ENCODE peak calls at places on chromosome 14, in four cellular contexts. One of them, this sample, is unnamed. For H3K27me3, the result is how much of the 10 kb centered on the place peaks cover.

GRCh38 chr14:100715332-100715731 is 11.4 kb upstream of the DLK1 start:
- DNase-seq in hepatocyte: no peak
- DNase-seq in CD8-positive, alpha-beta T cell: no peak
- DNase-seq in CD4-positive, CD25-positive, alpha-beta regulatory T cell: no peak
- DNase-seq in this sample: no peak

GRCh38 chr14:84988391-84988790 is 541.6 kb upstream of the FLRT2 start:
- DNase-seq in CD4-positive, CD25-positive, alpha-beta regulatory T cell: no peak
- DNase-seq in CD8-positive, alpha-beta T cell: no peak
- DNase-seq in hepatocyte: no peak
- DNase-seq in this sample: no peak

GRCh38 chr14:56237398-56237797 is 119.2 kb downstream of the PELI2 start:
- DNase-seq in CD4-positive, CD25-positive, alpha-beta regulatory T cell: no peak
- DNase-seq in CD8-positive, alpha-beta T cell: no peak
- DNase-seq in hepatocyte: no peak
- DNase-seq in this sample: no peak

GRCh38 chr14:100471451-100472093 is 115.6 kb downstream of the BEGAIN start:
- DNase-seq in CD8-positive, alpha-beta T cell: no peak
- DNase-seq in CD4-positive, CD25-positive, alpha-beta regulatory T cell: no peak
- DNase-seq in hepatocyte: no peak
- DNase-seq in this sample: no peak

GRCh38 chr14:101683365-101683764 is 78.1 kb upstream of the PPP2R5C start:
- DNase-seq in CD8-positive, alpha-beta T cell: no peak
- DNase-seq in CD4-positive, CD25-positive, alpha-beta regulatory T cell: no peak
- DNase-seq in hepatocyte: no peak
- DNase-seq in this sample: no peak

GRCh38 chr14:100135784-100136183 is 23.7 kb downstream of the DEGS2 start:
- DNase-seq in CD4-positive, CD25-positive, alpha-beta regulatory T cell: no peak
- DNase-seq in hepatocyte: no peak
- DNase-seq in CD8-positive, alpha-beta T cell: no peak
- DNase-seq in this sample: no peak

GRCh38 chr14:105487986-105488777 is 1.5 kb downstream of the CRIP1 start:
- DNase-seq in CD4-positive, CD25-positive, alpha-beta regulatory T cell: peak
- DNase-seq in CD8-positive, alpha-beta T cell: peak
- DNase-seq in hepatocyte: no peak
- DNase-seq in this sample: no peak

GRCh38 chr14:31312934-31313333 is 105.3 kb upstream of the HECTD1 start:
- DNase-seq in CD8-positive, alpha-beta T cell: no peak
- DNase-seq in hepatocyte: no peak
- DNase-seq in CD4-positive, CD25-positive, alpha-beta regulatory T cell: no peak
- DNase-seq in this sample: no peak

GRCh38 chr14:104036250-104036649 is 49.2 kb upstream of the ASPG start:
- DNase-seq in CD4-positive, CD25-positive, alpha-beta regulatory T cell: no peak
- DNase-seq in CD8-positive, alpha-beta T cell: no peak
- DNase-seq in hepatocyte: no peak
- DNase-seq in this sample: no peak

GRCh38 chr14:61646366-61647101 is 48.8 kb upstream of the HIF1A start:
- DNase-seq in CD8-positive, alpha-beta T cell: no peak
- DNase-seq in CD4-positive, CD25-positive, alpha-beta regulatory T cell: no peak
- DNase-seq in hepatocyte: no peak
- DNase-seq in this sample: peak

GRCh38 chr14:21066882-21067502 is 3.1 kb upstream of the ARHGEF40 start:
- DNase-seq in CD4-positive, CD25-positive, alpha-beta regulatory T cell: peak
- DNase-seq in hepatocyte: no peak
- DNase-seq in CD8-positive, alpha-beta T cell: no peak
- DNase-seq in this sample: no peak

GRCh38 chr14:52473557-52473956 is 78.7 kb downstream of the TXNDC16 start:
- DNase-seq in CD4-positive, CD25-positive, alpha-beta regulatory T cell: peak
- DNase-seq in hepatocyte: peak
- DNase-seq in CD8-positive, alpha-beta T cell: no peak
- DNase-seq in this sample: no peak

GRCh38 chr14:77738559-77739250 is 22.3 kb downstream of the SNW1 start:
- DNase-seq in CD4-positive, CD25-positive, alpha-beta regulatory T cell: no peak
- DNase-seq in CD8-positive, alpha-beta T cell: no peak
- DNase-seq in hepatocyte: no peak
- DNase-seq in this sample: no peak

GRCh38 chr14:72291908-72292688 is 359.9 kb downstream of the RGS6 start:
- DNase-seq in hepatocyte: peak
- DNase-seq in CD4-positive, CD25-positive, alpha-beta regulatory T cell: peak
- DNase-seq in CD8-positive, alpha-beta T cell: no peak
- DNase-seq in this sample: peak

GRCh38 chr14:78970677-78971076 is 800.5 kb downstream of the NRXN3 start:
- DNase-seq in CD4-positive, CD25-positive, alpha-beta regulatory T cell: no peak
- DNase-seq in hepatocyte: no peak
- DNase-seq in CD8-positive, alpha-beta T cell: no peak
- DNase-seq in this sample: no peak

DNA sequence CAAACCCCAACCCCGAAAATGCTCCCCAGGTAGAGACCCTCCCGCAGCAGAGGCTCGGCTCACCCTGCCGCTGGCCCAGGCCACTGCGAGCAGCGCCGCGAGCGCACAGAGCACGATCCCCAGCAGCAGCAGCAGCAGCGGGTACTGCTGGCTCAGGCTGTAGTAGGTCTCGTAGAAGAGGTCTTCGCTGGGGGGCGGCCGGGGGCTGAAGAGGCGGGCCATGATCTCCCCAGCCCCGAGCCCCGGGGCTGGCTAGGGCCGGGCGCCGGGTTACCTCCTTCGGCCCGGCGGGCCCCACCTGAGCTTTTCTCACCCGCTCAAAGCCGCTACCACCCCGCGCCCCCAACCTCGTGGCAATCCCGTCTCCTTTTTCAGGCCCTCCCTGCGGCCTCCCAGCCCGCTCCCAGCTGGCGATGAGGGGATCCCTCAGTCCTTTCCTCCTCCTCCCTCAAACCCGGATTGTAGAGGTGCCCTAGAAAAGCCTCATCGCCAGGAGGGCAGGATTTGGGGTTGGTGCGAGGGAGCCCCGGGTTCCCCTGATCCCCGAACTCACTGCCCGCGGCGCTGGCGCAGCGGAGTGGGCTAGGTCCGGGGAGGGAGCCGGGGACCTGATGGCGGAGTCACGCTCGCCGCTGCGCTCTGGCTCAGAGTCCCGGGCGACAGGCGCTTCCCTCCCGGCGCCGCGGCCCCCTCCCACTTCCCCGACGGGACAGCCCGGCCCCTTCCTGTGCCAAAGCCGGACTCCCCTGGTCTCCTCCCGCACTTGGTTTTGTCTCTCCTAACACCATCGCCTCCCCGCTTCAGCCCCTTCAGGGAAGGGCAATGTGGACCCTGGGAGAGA is at the start of gene ADCY4:
- DNase-seq in CD8-positive, alpha-beta T cell: no peak
- DNase-seq in hepatocyte: no peak
- DNase-seq in CD4-positive, CD25-positive, alpha-beta regulatory T cell: peak
- DNase-seq in this sample: peak
- H3K27me3 ChIP-seq in CD8-positive, alpha-beta T cell: under half
- H3K27me3 ChIP-seq in hepatocyte: under half
- H3K27me3 ChIP-seq in CD4-positive, CD25-positive, alpha-beta regulatory T cell: under half
- H3K27me3 ChIP-seq in this sample: half or more

GRCh38 chr14:24325963-24326362 is 8.9 kb downstream of the ADCY4 start:
- DNase-seq in hepatocyte: no peak
- DNase-seq in CD8-positive, alpha-beta T cell: no peak
- DNase-seq in CD4-positive, CD25-positive, alpha-beta regulatory T cell: no peak
- DNase-seq in this sample: no peak

GRCh38 chr14:24325131-24325530 is 9.7 kb downstream of the ADCY4 start:
- DNase-seq in CD4-positive, CD25-positive, alpha-beta regulatory T cell: no peak
- DNase-seq in CD8-positive, alpha-beta T cell: no peak
- DNase-seq in hepatocyte: no peak
- DNase-seq in this sample: no peak

GRCh38 chr14:24329073-24329663 is 5.7 kb downstream of the ADCY4 start:
- DNase-seq in CD8-positive, alpha-beta T cell: no peak
- DNase-seq in hepatocyte: no peak
- DNase-seq in CD4-positive, CD25-positive, alpha-beta regulatory T cell: no peak
- DNase-seq in this sample: no peak

GRCh38 chr14:24329736-24330135 is 5.1 kb downstream of the ADCY4 start:
- DNase-seq in hepatocyte: no peak
- DNase-seq in CD4-positive, CD25-positive, alpha-beta regulatory T cell: no peak
- DNase-seq in CD8-positive, alpha-beta T cell: peak
- DNase-seq in this sample: no peak

DNA sequence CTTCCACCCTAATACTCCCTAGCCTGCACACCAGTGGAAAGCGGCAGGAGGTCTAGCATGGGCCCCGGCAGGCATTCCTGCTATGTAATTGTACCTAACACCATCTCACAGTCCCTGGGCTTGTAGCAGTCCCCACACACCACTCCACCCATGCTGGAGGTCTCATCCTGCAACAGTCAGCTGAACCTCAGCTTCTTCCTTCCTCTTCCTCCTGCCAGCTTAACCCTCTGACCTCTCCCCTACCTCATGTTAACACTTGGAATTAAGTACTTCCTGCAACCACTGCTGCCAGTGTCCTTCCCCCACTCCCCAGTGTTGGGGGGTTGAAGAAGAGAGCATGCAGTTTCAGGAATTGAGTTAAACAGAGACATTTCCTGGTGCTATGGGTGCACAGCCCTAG is 7.6 kb downstream of the ADCY4 start:
- DNase-seq in CD4-positive, CD25-positive, alpha-beta regulatory T cell: no peak
- DNase-seq in CD8-positive, alpha-beta T cell: no peak
- DNase-seq in hepatocyte: no peak
- DNase-seq in this sample: no peak
- H3K27me3 ChIP-seq in CD4-positive, CD25-positive, alpha-beta regulatory T cell: under half
- H3K27me3 ChIP-seq in CD8-positive, alpha-beta T cell: under half
- H3K27me3 ChIP-seq in hepatocyte: under half
- H3K27me3 ChIP-seq in this sample: under half

GRCh38 chr14:38209572-38210159 is 2.0 kb downstream of the SSTR1 start:
- DNase-seq in CD8-positive, alpha-beta T cell: no peak
- DNase-seq in hepatocyte: no peak
- DNase-seq in CD4-positive, CD25-positive, alpha-beta regulatory T cell: no peak
- DNase-seq in this sample: no peak
- H3K27me3 ChIP-seq in CD8-positive, alpha-beta T cell: under half
- H3K27me3 ChIP-seq in hepatocyte: under half
- H3K27me3 ChIP-seq in CD4-positive, CD25-positive, alpha-beta regulatory T cell: under half
- H3K27me3 ChIP-seq in this sample: half or more

DNA sequence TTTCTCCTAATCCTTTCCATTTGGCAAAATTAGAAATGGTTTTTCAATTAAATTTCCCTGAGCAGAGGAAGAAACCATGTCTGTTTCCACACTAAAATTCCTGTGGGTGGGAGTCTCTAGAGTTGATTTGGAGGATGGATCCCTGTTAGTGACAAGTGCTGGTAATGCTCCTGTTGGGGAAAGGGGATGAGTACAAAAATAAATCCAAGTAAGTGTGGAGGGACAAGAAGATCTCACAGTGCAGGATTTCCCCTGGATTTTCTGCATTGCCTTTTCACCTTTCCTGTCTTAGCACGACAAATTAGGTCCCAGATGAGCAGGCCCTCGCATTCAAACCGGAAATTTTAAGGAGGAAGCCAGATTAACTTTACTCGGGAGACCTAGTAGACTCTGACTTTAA is 107.5 kb downstream of the DAD1 start:
- DNase-seq in CD8-positive, alpha-beta T cell: no peak
- DNase-seq in CD4-positive, CD25-positive, alpha-beta regulatory T cell: no peak
- DNase-seq in hepatocyte: no peak
- DNase-seq in this sample: no peak
- H3K27me3 ChIP-seq in CD8-positive, alpha-beta T cell: under half
- H3K27me3 ChIP-seq in CD4-positive, CD25-positive, alpha-beta regulatory T cell: under half
- H3K27me3 ChIP-seq in hepatocyte: under half
- H3K27me3 ChIP-seq in this sample: under half

GRCh38 chr14:97426776-97427175 is 629.6 kb downstream of the VRK1 start:
- DNase-seq in CD8-positive, alpha-beta T cell: no peak
- DNase-seq in CD4-positive, CD25-positive, alpha-beta regulatory T cell: no peak
- DNase-seq in hepatocyte: no peak
- DNase-seq in this sample: no peak

GRCh38 chr14:97432586-97432985 is 635.4 kb downstream of the VRK1 start:
- DNase-seq in CD4-positive, CD25-positive, alpha-beta regulatory T cell: no peak
- DNase-seq in hepatocyte: no peak
- DNase-seq in CD8-positive, alpha-beta T cell: no peak
- DNase-seq in this sample: no peak
- H3K27me3 ChIP-seq in CD4-positive, CD25-positive, alpha-beta regulatory T cell: under half
- H3K27me3 ChIP-seq in hepatocyte: under half
- H3K27me3 ChIP-seq in CD8-positive, alpha-beta T cell: under half
- H3K27me3 ChIP-seq in this sample: under half

DNA sequence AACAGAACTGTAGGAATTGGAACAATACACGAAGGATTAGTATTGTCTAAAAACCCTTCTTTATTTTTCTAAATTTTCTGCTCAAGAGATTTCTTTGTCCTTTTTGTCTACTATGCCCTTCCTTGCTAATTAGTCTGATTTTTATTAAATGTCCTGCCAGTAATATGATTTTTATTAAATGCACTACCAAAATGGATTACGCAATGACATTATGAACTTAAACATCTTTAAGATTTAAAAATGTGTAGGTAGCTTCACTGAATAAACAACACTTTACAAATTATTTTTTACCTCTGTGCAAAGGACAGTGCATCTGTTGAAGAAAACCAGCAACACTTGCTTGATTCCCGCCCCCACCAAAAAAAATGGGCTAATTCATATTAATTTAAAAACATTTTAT is 8.2 kb upstream of the PAX9 start:
- DNase-seq in CD4-positive, CD25-positive, alpha-beta regulatory T cell: no peak
- DNase-seq in CD8-positive, alpha-beta T cell: no peak
- DNase-seq in hepatocyte: no peak
- DNase-seq in this sample: no peak
- H3K27me3 ChIP-seq in CD4-positive, CD25-positive, alpha-beta regulatory T cell: half or more
- H3K27me3 ChIP-seq in CD8-positive, alpha-beta T cell: under half
- H3K27me3 ChIP-seq in hepatocyte: half or more
- H3K27me3 ChIP-seq in this sample: half or more

GRCh38 chr14:74237441-74237840 is 1.8 kb upstream of the VSX2 start:
- DNase-seq in CD4-positive, CD25-positive, alpha-beta regulatory T cell: no peak
- DNase-seq in CD8-positive, alpha-beta T cell: no peak
- DNase-seq in hepatocyte: no peak
- DNase-seq in this sample: no peak
- H3K27me3 ChIP-seq in CD4-positive, CD25-positive, alpha-beta regulatory T cell: under half
- H3K27me3 ChIP-seq in CD8-positive, alpha-beta T cell: under half
- H3K27me3 ChIP-seq in hepatocyte: half or more
- H3K27me3 ChIP-seq in this sample: half or more

GRCh38 chr14:60506462-60506984 is 2.4 kb upstream of the SIX6 start:
- DNase-seq in CD4-positive, CD25-positive, alpha-beta regulatory T cell: no peak
- DNase-seq in hepatocyte: no peak
- DNase-seq in CD8-positive, alpha-beta T cell: no peak
- DNase-seq in this sample: no peak
- H3K27me3 ChIP-seq in CD4-positive, CD25-positive, alpha-beta regulatory T cell: under half
- H3K27me3 ChIP-seq in hepatocyte: half or more
- H3K27me3 ChIP-seq in CD8-positive, alpha-beta T cell: under half
- H3K27me3 ChIP-seq in this sample: half or more

GRCh38 chr14:36068777-36069534 is 107.6 kb downstream of the PTCSC3 start:
- DNase-seq in CD4-positive, CD25-positive, alpha-beta regulatory T cell: no peak
- DNase-seq in hepatocyte: no peak
- DNase-seq in CD8-positive, alpha-beta T cell: no peak
- DNase-seq in this sample: peak
- H3K27me3 ChIP-seq in CD4-positive, CD25-positive, alpha-beta regulatory T cell: under half
- H3K27me3 ChIP-seq in hepatocyte: under half
- H3K27me3 ChIP-seq in CD8-positive, alpha-beta T cell: under half
- H3K27me3 ChIP-seq in this sample: under half

This sample was measured in cardiac muscle cell.